ENCODE peak calls at places on chromosomes 2 and 18, in eight cellular contexts. V, N, T, U, R, Z, B and S are unnamed samples.

GRCh38 chr2:241417626-241418025 is 61.5 kb downstream of the FARP2 start:
- DNase-seq in B (no peak), T (no peak), R (no peak), Z (no peak), U (no peak), V (no peak), N (no peak), S (no peak)

GRCh38 chr18:48697441-48697840 is 158.6 kb downstream of the CTIF start:
- DNase-seq in B (no peak), V (no peak), T (no peak), U (no peak), Z (no peak), N (no peak), R (no peak), S (no peak)

GRCh38 chr2:241584446-241584845 is 25.9 kb downstream of the BOK start:
- DNase-seq in R (no peak), B (no peak), V (no peak), N (no peak), U (no peak), T (peak; percentile 53), Z (no peak), S (no peak)

GRCh38 chr2:102313025-102313424 is 1.7 kb downstream of the IL1RL1 start:
- DNase-seq in Z (no peak), T (peak; percentile 47), U (no peak), R (no peak), B (no peak), V (no peak), N (no peak), S (no peak)

GRCh38 chr2:227612546-227613271 is 1.9 kb downstream of the SCYGR3 start:
- DNase-seq in T (no peak), V (no peak), Z (no peak), U (no peak), B (no peak), R (no peak), N (no peak), S (no peak)

GRCh38 chr18:35464731-35465728 is 32.7 kb downstream of the INO80C start:
- DNase-seq in T (no peak), N (no peak), U (no peak), R (peak; percentile 86), B (no peak), Z (no peak), V (no peak), S (no peak)

GRCh38 chr2:143632751-143633374 is 503.6 kb downstream of the ARHGAP15 start:
- DNase-seq in U (no peak), V (no peak), Z (no peak), T (peak; percentile 6), N (no peak), R (no peak), B (no peak), S (no peak)

GRCh38 chr18:64886995-64887394 is 738.1 kb upstream of the LINC00305 start:
- DNase-seq in B (no peak), N (no peak), Z (no peak), U (no peak), V (no peak), T (no peak), R (no peak), S (no peak)

GRCh38 chr2:198017068-198017467 is 212.7 kb downstream of the PLCL1 start:
- DNase-seq in B (no peak), Z (no peak), V (no peak), U (no peak), R (no peak), T (no peak), N (no peak), S (no peak)

GRCh38 chr18:77992057-77992456 is 742.4 kb downstream of the GALR1 start:
- DNase-seq in U (no peak), N (no peak), B (no peak), V (no peak), R (no peak), T (no peak), Z (no peak), S (no peak)

GRCh38 chr2:81195017-81195773 is 890.6 kb upstream of the LRRTM1 start:
- DNase-seq in N (peak; percentile 61), B (no peak), R (no peak), Z (no peak), U (no peak), V (no peak), T (no peak), S (no peak)

GRCh38 chr2:46717733-46718121 is 197.9 kb downstream of the MCFD2 start:
- DNase-seq in R (no peak), T (peak; percentile 51), U (no peak), Z (no peak), V (no peak), N (no peak), B (no peak), S (no peak)

GRCh38 chr2:238848941-238849853 is 1.3 kb downstream of the TWIST2 start:
- DNase-seq in B (no peak), Z (no peak), R (no peak), V (no peak), T (peak; percentile 57), U (peak; percentile 49), N (peak; percentile 83), S (no peak)